ENCODE peak calls at places on chromosomes 12 and 14, in nine cellular contexts. J is effector memory CD8-positive, alpha-beta T cell; T is posterior cingulate gyrus; C is HTR-8/SVneo; H is iris pigment epithelial cell; S is omental fat pad; Y is Right ventricle myocardium inferior; L is A549; U is aorta. M is an unnamed sample.

GRCh38 chr14:68561531-68562007 is 231.3 kb downstream of the ZFP36L1 start:
- DNase-seq in S (no peak), L (no peak), H (no peak), T (no peak), C (no peak), U (no peak), J (no peak), Y (no peak), M (no peak)

GRCh38 chr14:66541627-66542026 is 33.7 kb downstream of the GPHN start:
- DNase-seq in J (no peak), T (no peak), C (no peak), H (no peak), L (no peak), U (no peak), S (no peak), Y (no peak), M (no peak)

GRCh38 chr14:82500222-82500621 is 966.6 kb upstream of the SEL1L start:
- DNase-seq in H (no peak), J (no peak), L (no peak), S (no peak), C (no peak), U (no peak), Y (no peak), T (no peak), M (no peak)

GRCh38 chr14:57493467-57494181 is at the start of gene CCDC198:
- DNase-seq in T (no peak), S (no peak), Y (no peak), C (no peak), H (no peak), J (no peak), L (peak), U (no peak), M (peak)

GRCh38 chr12:19121449-19122018 is 8.0 kb upstream of the PLEKHA5 start:
- DNase-seq in J (no peak), T (no peak), U (no peak), C (no peak), Y (no peak), S (no peak), L (no peak), H (no peak), M (peak)

GRCh38 chr14:94640721-94641631 is 28.8 kb downstream of the SERPINA3 start:
- DNase-seq in H (peak), C (no peak), T (no peak), J (no peak), S (no peak), L (no peak), U (no peak), Y (no peak), M (peak)

GRCh38 chr14:60796434-60796833 is 61.9 kb downstream of the MNAT1 start:
- DNase-seq in S (no peak), U (no peak), T (no peak), H (no peak), J (no peak), Y (no peak), C (no peak), L (no peak), M (no peak)

GRCh38 chr12:46438256-46438655 is 65.7 kb upstream of the SLC38A2 start:
- DNase-seq in H (peak), L (no peak), S (no peak), J (no peak), C (no peak), T (no peak), Y (no peak), U (no peak), M (no peak)

GRCh38 chr12:128402481-128402880 is 135.5 kb downstream of the TMEM132C start:
- DNase-seq in J (no peak), T (no peak), U (no peak), S (no peak), L (no peak), C (no peak), H (no peak), Y (no peak), M (no peak)

GRCh38 chr14:79017561-79017960 is 847.4 kb downstream of the NRXN3 start:
- DNase-seq in T (no peak), C (no peak), S (no peak), U (no peak), L (no peak), H (no peak), J (no peak), Y (no peak), M (no peak)

GRCh38 chr14:98136420-98136819 is 1135.6 kb downstream of the BCL11B start:
- DNase-seq in S (no peak), L (no peak), U (no peak), T (no peak), J (no peak), Y (no peak), C (no peak), H (no peak), M (no peak)

GRCh38 chr12:67430708-67431335 is 161.7 kb downstream of the CAND1 start:
- DNase-seq in C (no peak), U (peak), J (no peak), Y (peak), H (no peak), L (no peak), S (no peak), T (no peak), M (no peak)

GRCh38 chr12:9244894-9245293 is 36.7 kb upstream of the PZP start:
- DNase-seq in H (no peak), J (no peak), Y (no peak), U (no peak), T (peak), L (no peak), S (no peak), C (no peak), M (no peak)

GRCh38 chr12:50050410-50051280 is 6.8 kb upstream of the ASIC1 start:
- DNase-seq in S (no peak), J (no peak), C (no peak), L (no peak), Y (peak), H (peak), T (no peak), U (peak), M (no peak)

GRCh38 chr12:131872154-131873046 is 22.0 kb upstream of the ULK1 start:
- DNase-seq in U (no peak), Y (no peak), L (peak), H (peak), C (peak), J (no peak), S (no peak), T (no peak), M (peak)

GRCh38 chr14:94021416-94022157 is 4.6 kb upstream of the OTUB2 start:
- DNase-seq in H (no peak), J (no peak), L (no peak), S (no peak), Y (no peak), C (no peak), T (no peak), U (no peak), M (no peak)

GRCh38 chr12:116044181-116044580 is 233.3 kb downstream of the MED13L start:
- DNase-seq in T (no peak), U (no peak), Y (no peak), J (no peak), H (peak), S (no peak), L (no peak), C (no peak), M (no peak)

GRCh38 chr12:48340891-48341290 is 9.8 kb downstream of the ZNF641 start:
- DNase-seq in S (no peak), C (no peak), Y (no peak), H (no peak), J (no peak), T (no peak), L (no peak), U (no peak), M (no peak)

GRCh38 chr12:51763743-51764142 is 84.8 kb downstream of the FIGNL2 start:
- DNase-seq in S (no peak), J (no peak), C (no peak), T (no peak), Y (no peak), H (no peak), L (no peak), U (no peak), M (no peak)

GRCh38 chr14:72723741-72724530 is 170.0 kb downstream of the DPF3 start:
- DNase-seq in T (no peak), S (no peak), C (no peak), Y (no peak), L (no peak), U (no peak), J (no peak), H (peak), M (no peak)

GRCh38 chr12:125684968-125685790 is 619.9 kb downstream of the AACS start:
- DNase-seq in H (no peak), T (no peak), C (no peak), L (no peak), Y (no peak), U (no peak), J (no peak), S (no peak), M (no peak)

GRCh38 chr14:32508281-32508680 is 179.2 kb downstream of the AKAP6 start:
- DNase-seq in Y (no peak), L (no peak), C (no peak), J (no peak), T (no peak), H (peak), S (no peak), U (no peak), M (peak)

GRCh38 chr14:94401083-94401482 is 12.7 kb upstream of the SERPINA1 start:
- DNase-seq in Y (no peak), U (no peak), T (no peak), C (no peak), J (no peak), L (no peak), S (no peak), H (peak), M (peak)

GRCh38 chr12:124698998-124699305 is 131.5 kb upstream of the NCOR2 start:
- DNase-seq in H (no peak), U (no peak), T (no peak), L (no peak), C (no peak), Y (no peak), S (no peak), J (no peak), M (no peak)

GRCh38 chr14:30195946-30196345 is 268.3 kb upstream of the PRKD1 start:
- DNase-seq in U (no peak), C (no peak), H (peak), S (no peak), Y (no peak), J (no peak), L (no peak), T (no peak), M (peak)

GRCh38 chr12:71661977-71662522 is 1.6 kb downstream of the ZFC3H1 start:
- DNase-seq in C (no peak), H (peak), L (no peak), U (no peak), J (no peak), T (no peak), Y (no peak), S (no peak), M (peak)

GRCh38 chr14:75018684-75019083 is 16.0 kb downstream of the EIF2B2 start:
- DNase-seq in S (no peak), T (no peak), H (no peak), J (no peak), U (no peak), C (no peak), Y (no peak), L (no peak), M (no peak)

GRCh38 chr12:104699489-104700194 is 242.9 kb downstream of the CHST11 start:
- DNase-seq in C (no peak), T (no peak), S (no peak), U (no peak), Y (no peak), J (no peak), L (no peak), H (no peak), M (no peak)

M was measured in EL.